ENCODE peak calls at places on chromosomes 7 and 10, in eight cellular contexts. Q, M, S, X, J, R, I and W are unnamed samples.

GRCh38 chr7:16492513-16493062 is 27.1 kb upstream of the SOSTDC1 start:
- DNase-seq in S (no peak), J (no peak), X (no peak), Q (no peak), M (no peak), I (no peak), R (no peak), W (no peak)

GRCh38 chr7:140176271-140176701 is 497 bp downstream of the KDM7A start:
- DNase-seq in J (peak; percentile 43), I (no peak), M (no peak), X (peak; percentile 56), Q (no peak), S (no peak), R (peak; percentile 34), W (no peak)

GRCh38 chr10:126041804-126042231 is 145.5 kb downstream of the FANK1 start:
- DNase-seq in R (peak; percentile 67), Q (no peak), J (peak; percentile 77), X (peak; percentile 87), M (no peak), S (peak; percentile 89), I (peak; percentile 87), W (no peak)

GRCh38 chr7:143495806-143496672 is 18.4 kb downstream of the TAS2R41 start:
- DNase-seq in Q (no peak), M (no peak), R (no peak), J (no peak), I (no peak), S (no peak), X (no peak), W (no peak)

GRCh38 chr10:77390481-77390891 is 247.1 kb downstream of the KCNMA1 start:
- DNase-seq in X (no peak), I (no peak), R (no peak), Q (no peak), M (no peak), J (no peak), S (no peak), W (no peak)

GRCh38 chr10:16436367-16436757 is 448 bp upstream of the PTER start:
- DNase-seq in R (no peak), I (no peak), J (no peak), Q (no peak), S (no peak), M (no peak), X (no peak), W (no peak)

GRCh38 chr10:127314797-127315196 is 118.4 kb upstream of the INSYN2A start:
- DNase-seq in M (no peak), S (no peak), R (no peak), J (no peak), X (no peak), Q (no peak), I (no peak), W (no peak)

GRCh38 chr7:2120841-2121830 is 111.6 kb downstream of the MAD1L1 start:
- DNase-seq in Q (no peak), S (no peak), M (no peak), I (no peak), R (no peak), J (no peak), X (no peak), W (no peak)

GRCh38 chr10:61899663-61899996 is 1.9 kb upstream of the ARID5B start:
- DNase-seq in R (no peak), J (no peak), X (no peak), I (no peak), S (no peak), Q (no peak), M (no peak), W (no peak)

GRCh38 chr10:42551582-42552187 is 86.7 kb downstream of the ZNF33B start:
- DNase-seq in M (no peak), S (no peak), J (no peak), Q (no peak), R (no peak), I (no peak), X (no peak), W (no peak)

GRCh38 chr7:3157541-3158287 is 114.0 kb upstream of the CARD11 start:
- DNase-seq in M (no peak), R (no peak), X (no peak), Q (no peak), J (no peak), S (no peak), I (no peak), W (no peak)

GRCh38 chr7:21408481-21408820 is 19.4 kb upstream of the SP4 start:
- DNase-seq in J (no peak), Q (no peak), I (no peak), M (no peak), R (no peak), S (no peak), X (no peak), W (no peak)
- TF ChIP-seq CTCF in J (no peak), Q (no peak), I (no peak), M (no peak), R (no peak), S (no peak), X (no peak), W (no peak)

GRCh38 chr7:116829493-116829892 is 32.9 kb upstream of the CAPZA2 start:
- DNase-seq in Q (no peak), X (no peak), I (no peak), M (no peak), S (no peak), J (no peak), R (no peak), W (no peak)
- TF ChIP-seq CTCF in Q (no peak), X (no peak), I (no peak), M (no peak), S (no peak), J (no peak), R (no peak), W (no peak)

DNA sequence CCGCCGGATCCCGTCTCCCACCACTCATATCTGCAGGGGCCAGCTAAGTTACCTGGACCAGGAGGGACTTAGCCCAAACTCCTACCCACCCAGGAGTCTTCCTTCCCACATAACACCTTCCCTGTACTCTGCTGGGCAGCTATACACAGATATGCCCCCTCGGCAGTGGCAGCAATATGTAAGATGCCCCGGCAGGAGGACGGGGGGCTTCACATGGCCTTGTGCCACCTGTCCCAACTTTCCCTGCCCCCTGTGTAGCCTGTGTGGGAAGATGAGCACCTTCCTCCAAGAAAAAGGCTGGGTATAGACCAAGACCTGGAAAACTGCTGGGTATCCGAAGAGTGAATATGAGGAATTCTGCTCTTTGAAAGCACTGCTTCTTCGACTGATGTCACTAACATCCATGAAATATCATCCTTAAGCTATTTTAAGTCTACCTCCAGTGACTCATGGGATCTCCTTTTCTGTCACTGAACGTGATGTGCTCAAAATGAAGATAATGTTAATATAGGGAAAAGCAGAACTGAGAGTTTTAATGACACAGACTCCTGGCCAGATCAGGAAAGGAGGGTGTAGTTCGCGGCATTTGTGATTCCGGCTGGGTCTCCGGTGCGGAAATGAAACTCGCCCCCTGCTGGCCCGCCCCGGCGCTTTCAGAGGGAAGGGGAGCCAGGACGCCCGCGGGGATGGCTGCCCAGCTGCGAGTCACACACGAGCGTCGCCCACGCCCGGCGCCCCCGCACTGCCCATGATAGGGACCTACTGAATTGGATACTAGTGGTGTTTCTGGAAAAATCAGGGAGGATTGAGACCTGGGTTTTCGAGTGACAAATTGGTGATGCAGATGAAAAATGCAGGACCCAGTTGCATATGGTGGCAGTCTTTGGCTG is 256.9 kb upstream of the NFE2L3 start:
- DNase-seq in X (peak; percentile 84), M (peak; percentile 20), Q (no peak), R (peak; percentile 78), J (peak; percentile 87), I (peak; percentile 87), S (no peak), W (no peak)
- TF ChIP-seq CTCF in X (peak; percentile 66), M (peak; percentile 92), Q (peak; percentile 74), R (peak; percentile 55), J (peak; percentile 79), I (peak; percentile 76), S (peak; percentile 13), W (peak; percentile 88)

GRCh38 chr10:12355384-12355783 is 6.0 kb downstream of the CAMK1D start:
- DNase-seq in Q (no peak), R (no peak), I (no peak), X (no peak), J (no peak), M (no peak), S (no peak), W (no peak)
- TF ChIP-seq CTCF in Q (no peak), R (no peak), I (no peak), X (no peak), J (no peak), M (no peak), S (no peak), W (no peak)

GRCh38 chr7:111729483-111729882 is 167.2 kb upstream of the IMMP2L start:
- DNase-seq in M (no peak), Q (no peak), R (peak; percentile 71), J (no peak), I (no peak), X (no peak), S (no peak), W (no peak)
- TF ChIP-seq CTCF in M (no peak), Q (no peak), R (peak; percentile 71), J (no peak), I (no peak), X (no peak), S (no peak), W (no peak)

GRCh38 chr7:87220734-87221215 is 1.2 kb upstream of the TMEM243 start:
- DNase-seq in M (no peak), S (no peak), X (no peak), R (peak; percentile 30), I (no peak), Q (no peak), J (peak; percentile 36), W (no peak)

GRCh38 chr7:87217983-87218653 is 1.4 kb downstream of the TMEM243 start:
- DNase-seq in X (no peak), S (no peak), J (no peak), R (no peak), Q (no peak), I (no peak), M (no peak), W (no peak)

GRCh38 chr7:87220026-87220733 is 648 bp upstream of the TMEM243 start:
- DNase-seq in X (peak; percentile 85), J (peak; percentile 82), S (peak; percentile 56), Q (no peak), I (peak; percentile 89), R (peak; percentile 91), M (no peak), W (peak; percentile 86)

GRCh38 chr7:87219545-87220025 is at the start of gene TMEM243:
- DNase-seq in J (peak; percentile 73), S (peak; percentile 39), M (no peak), X (peak; percentile 86), Q (no peak), I (peak; percentile 90), R (peak; percentile 65), W (peak; percentile 79)

GRCh38 chr7:87218941-87219544 is 489 bp downstream of the TMEM243 start:
- DNase-seq in X (peak; percentile 80), M (no peak), J (peak; percentile 41), I (peak; percentile 84), Q (no peak), S (no peak), R (peak; percentile 77), W (no peak)
- TF ChIP-seq CTCF in X (no peak), M (no peak), J (no peak), I (no peak), Q (no peak), S (no peak), R (no peak), W (no peak)

GRCh38 chr7:94655884-94656657 is at the start of gene SGCE:
- DNase-seq in Q (no peak), X (peak; percentile 77), S (no peak), I (peak; percentile 73), J (peak; percentile 84), R (peak; percentile 89), M (no peak), W (peak; percentile 86)
- TF ChIP-seq CTCF in Q (peak; percentile 76), X (peak; percentile 46), S (no peak), I (peak; percentile 67), J (peak; percentile 53), R (peak; percentile 72), M (peak; percentile 74), W (peak; percentile 79)

GRCh38 chr7:42886129-42886528 is 25.7 kb downstream of the C7orf25 start:
- DNase-seq in X (no peak), J (no peak), M (no peak), Q (no peak), S (no peak), I (no peak), R (peak; percentile 47), W (no peak)
- TF ChIP-seq CTCF in X (no peak), J (peak; percentile 38), M (peak; percentile 64), Q (no peak), S (no peak), I (no peak), R (peak; percentile 47), W (peak; percentile 71)